ENCODE peak calls at places on chromosome 11, in five cellular contexts. K, I, O, M and V are unnamed samples.

GRCh38 chr11:43316451-43316850 is 4.7 kb downstream of the API5 start:
- DNase-seq in K (no peak), I (no peak), O (no peak), M (no peak), V (no peak)

GRCh38 chr11:102842930-102843329 is 479 bp downstream of the MMP3 start:
- DNase-seq in K (no peak), I (no peak), O (no peak), M (no peak), V (no peak)

GRCh38 chr11:134634897-134635831 is 223.1 kb upstream of the B3GAT1 start:
- DNase-seq in K (peak; percentile 17), I (peak; percentile 8), O (no peak), M (no peak), V (no peak)

GRCh38 chr11:75905434-75905833 is 90.4 kb downstream of the UVRAG start:
- DNase-seq in K (no peak), I (no peak), O (no peak), M (no peak), V (no peak)

GRCh38 chr11:65712633-65713076 is 603 bp downstream of the KAT5 start:
- DNase-seq in K (no peak), I (no peak), O (no peak), M (no peak), V (no peak)

GRCh38 chr11:64868904-64869570 is 9.4 kb downstream of the EHD1 start:
- DNase-seq in K (no peak), I (peak; percentile 59), O (peak; percentile 92), M (peak; percentile 45), V (no peak)

GRCh38 chr11:74703211-74703610 is 28.0 kb downstream of the CHRDL2 start:
- DNase-seq in K (no peak), I (no peak), O (no peak), M (no peak), V (no peak)

GRCh38 chr11:58965246-58965985 is 26.1 kb downstream of the GLYATL1 start:
- DNase-seq in K (no peak), I (no peak), O (no peak), M (no peak), V (no peak)